ENCODE peak calls at places on chromosome 6, in four cellular contexts. G is stomach, Z is HCT116, F is lung. Q is an unnamed sample.

GRCh38 chr6:49453221-49453620 is 9.8 kb downstream of the MMUT start:
- DNase-seq in Z (no peak), G (no peak), F (no peak), Q (no peak)

GRCh38 chr6:2351807-2352431 is 106.5 kb upstream of the GMDS start:
- DNase-seq in Z (no peak), G (no peak), F (no peak), Q (no peak)

GRCh38 chr6:160238786-160239751 is 19.6 kb downstream of the SLC22A2 start:
- DNase-seq in F (no peak), G (no peak), Z (no peak), Q (no peak)

GRCh38 chr6:133748628-133749027 is 140.3 kb upstream of the TCF21 start:
- DNase-seq in Z (no peak), G (no peak), F (peak), Q (no peak)

GRCh38 chr6:110629153-110629552 is 152.7 kb upstream of the SLC22A16 start:
- DNase-seq in G (no peak), F (no peak), Z (no peak), Q (no peak)

GRCh38 chr6:33123732-33124524 is 48.1 kb downstream of the HLA-DPB1 start:
- DNase-seq in F (no peak), Z (peak), G (no peak), Q (no peak)

GRCh38 chr6:109491207-109491938 is 8.4 kb upstream of the ZBTB24 start:
- DNase-seq in Z (no peak), F (no peak), G (no peak), Q (no peak)

GRCh38 chr6:97292671-97293070 is 9.7 kb upstream of the MMS22L start:
- DNase-seq in Z (no peak), G (no peak), F (no peak), Q (no peak)

GRCh38 chr6:77063494-77063893 is 399.8 kb downstream of the HTR1B start:
- DNase-seq in G (no peak), F (no peak), Z (no peak), Q (no peak)

GRCh38 chr6:142195862-142196536 is 48.9 kb downstream of the VTA1 start:
- DNase-seq in Z (no peak), F (no peak), G (no peak), Q (no peak)

GRCh38 chr6:96877151-96877550 is 20.5 kb downstream of the NDUFAF4 start:
- DNase-seq in Z (no peak), G (no peak), F (no peak), Q (no peak)

GRCh38 chr6:52284131-52284459 is 447 bp downstream of the MCM3 start:
- DNase-seq in Z (no peak), G (no peak), F (peak), Q (peak)

GRCh38 chr6:160069050-160069454 is 52.6 kb upstream of the SLC22A1 start:
- DNase-seq in Z (no peak), G (no peak), F (no peak), Q (no peak)

GRCh38 chr6:134196568-134197301 is 121.2 kb downstream of the SGK1 start:
- DNase-seq in F (no peak), Z (no peak), G (no peak), Q (no peak)

GRCh38 chr6:112176175-112176574 is 78.2 kb downstream of the LAMA4 start:
- DNase-seq in G (no peak), F (no peak), Z (no peak), Q (no peak)

GRCh38 chr6:78867020-78867369 is 356 bp upstream of the IRAK1BP1 start:
- DNase-seq in G (no peak), Z (no peak), F (no peak), Q (no peak)

GRCh38 chr6:50706575-50706974 is 6.8 kb upstream of the TFAP2D start:
- DNase-seq in Z (no peak), F (no peak), G (no peak), Q (no peak)

GRCh38 chr6:70289299-70289698 is 13.6 kb downstream of the COL9A1 start:
- DNase-seq in F (no peak), Z (no peak), G (no peak), Q (no peak)

GRCh38 chr6:25630508-25631229 is 21.3 kb upstream of the SCGN start:
- DNase-seq in Z (no peak), F (no peak), G (no peak), Q (no peak)

GRCh38 chr6:57193177-57193576 is 21.1 kb downstream of the BAG2 start:
- DNase-seq in G (no peak), Z (no peak), F (no peak), Q (no peak)

GRCh38 chr6:27592481-27593199 is 119.7 kb upstream of the ZNF184 start:
- DNase-seq in G (no peak), Z (no peak), F (no peak), Q (no peak)

GRCh38 chr6:106442351-106442750 is 81.8 kb downstream of the CRYBG1 start:
- DNase-seq in Z (no peak), F (no peak), G (no peak), Q (no peak)

GRCh38 chr6:48883116-48883515 is 579.9 kb downstream of the MMUT start:
- DNase-seq in G (no peak), Z (no peak), F (no peak), Q (no peak)

GRCh38 chr6:169213814-169214520 is 39.7 kb downstream of the THBS2 start:
- DNase-seq in Z (no peak), F (peak), G (no peak), Q (peak)

GRCh38 chr6:25032964-25033363 is 97.2 kb upstream of the RIPOR2 start:
- DNase-seq in G (no peak), F (no peak), Z (no peak), Q (no peak)

GRCh38 chr6:130906736-130907381 is 79.7 kb downstream of the SMLR1 start:
- DNase-seq in F (no peak), Z (no peak), G (no peak), Q (no peak)

GRCh38 chr6:134405386-134406087 is 87.6 kb upstream of the SGK1 start:
- DNase-seq in F (no peak), G (no peak), Z (no peak), Q (no peak)

GRCh38 chr6:155224618-155225017 is 39.2 kb upstream of the CLDN20 start:
- DNase-seq in Z (no peak), G (no peak), F (no peak), Q (no peak)

GRCh38 chr6:52426667-52427066 is 6.5 kb downstream of the EFHC1 start:
- DNase-seq in Z (no peak), F (no peak), G (no peak), Q (no peak)

GRCh38 chr6:141445928-141446628 is 686.6 kb upstream of the GJE1 start:
- DNase-seq in G (no peak), F (no peak), Z (no peak), Q (no peak)

GRCh38 chr6:154572592-154572991 is 62.1 kb upstream of the CNKSR3 start:
- DNase-seq in Z (no peak), F (no peak), G (no peak), Q (no peak)

GRCh38 chr6:35611235-35611634 is 77.5 kb downstream of the FKBP5 start:
- DNase-seq in F (no peak), Z (no peak), G (no peak), Q (no peak)

GRCh38 chr6:92589970-92590369 is 829.4 kb downstream of the EPHA7 start:
- DNase-seq in G (no peak), Z (no peak), F (no peak), Q (no peak)

GRCh38 chr6:135144678-135145508 is 36.2 kb upstream of the MYB start:
- DNase-seq in G (no peak), Z (peak), F (no peak), Q (no peak)

GRCh38 chr6:101392561-101393230 is 812 bp upstream of the GRIK2 start:
- DNase-seq in G (no peak), F (no peak), Z (no peak), Q (no peak)

GRCh38 chr6:124294572-124294971 is 490.9 kb downstream of the NKAIN2 start:
- DNase-seq in F (no peak), G (no peak), Z (no peak), Q (no peak)

GRCh38 chr6:38345586-38345985 is 294.1 kb downstream of the BTBD9 start:
- DNase-seq in Z (no peak), G (no peak), F (no peak), Q (no peak)

GRCh38 chr6:90611543-90611864 is 24.6 kb upstream of the MAP3K7 start:
- DNase-seq in F (no peak), Z (no peak), G (no peak), Q (no peak)

GRCh38 chr6:90605749-90606344 is 19.0 kb upstream of the MAP3K7 start:
- DNase-seq in F (no peak), Z (no peak), G (no peak), Q (no peak)

GRCh38 chr6:90611996-90612690 is 25.3 kb upstream of the MAP3K7 start:
- DNase-seq in Z (no peak), G (no peak), F (no peak), Q (peak)

GRCh38 chr6:90610671-90611542 is 24.0 kb upstream of the MAP3K7 start:
- DNase-seq in Z (no peak), F (no peak), G (no peak), Q (peak)

DNA sequence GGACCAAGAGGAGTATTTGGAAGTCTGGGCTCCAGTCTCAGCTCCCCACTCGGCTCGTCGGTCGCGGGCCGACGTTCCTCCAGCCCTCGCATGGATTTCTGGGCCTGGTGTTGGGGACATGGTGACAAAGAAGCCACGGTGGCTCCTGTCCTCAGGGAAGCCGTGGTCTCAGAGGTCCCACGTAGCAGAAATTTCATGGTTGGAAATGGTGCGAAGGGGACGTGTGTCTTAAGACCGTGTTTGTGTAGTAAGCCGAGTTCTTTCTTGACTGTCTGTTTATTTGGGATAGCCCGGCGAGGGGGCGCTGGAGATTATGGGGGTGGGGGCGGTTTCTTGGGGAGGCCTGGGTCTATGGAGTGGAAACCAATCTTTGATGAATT is 23.4 kb upstream of the MAP3K7 start:
- DNase-seq in Z (no peak), G (no peak), F (no peak), Q (peak)
- H3K27ac ChIP-seq in Z (no peak), G (peak), F (no peak), Q (peak)

DNA sequence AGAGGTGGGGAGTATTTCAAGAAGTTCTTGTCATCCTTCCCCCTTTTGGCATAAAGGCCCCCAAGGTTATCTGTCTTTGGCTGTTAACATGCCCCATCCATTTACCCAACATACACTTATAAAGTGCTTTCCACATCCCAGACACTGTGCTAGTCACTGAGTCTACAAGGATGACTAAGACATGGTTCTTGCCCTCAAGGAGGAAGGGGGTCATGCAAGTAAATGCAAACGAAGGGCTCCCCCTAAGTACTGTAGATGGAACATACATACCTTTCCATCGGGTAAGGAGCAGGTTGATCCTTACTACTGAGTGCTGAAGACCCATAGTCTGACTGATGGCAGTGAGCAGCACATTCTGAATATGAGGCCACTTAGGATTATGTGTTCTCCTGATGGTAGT is 38.3 kb downstream of the HECA start:
- DNase-seq in G (no peak), Z (no peak), F (no peak), Q (no peak)
- H3K27ac ChIP-seq in G (no peak), Z (no peak), F (no peak), Q (no peak)

DNA sequence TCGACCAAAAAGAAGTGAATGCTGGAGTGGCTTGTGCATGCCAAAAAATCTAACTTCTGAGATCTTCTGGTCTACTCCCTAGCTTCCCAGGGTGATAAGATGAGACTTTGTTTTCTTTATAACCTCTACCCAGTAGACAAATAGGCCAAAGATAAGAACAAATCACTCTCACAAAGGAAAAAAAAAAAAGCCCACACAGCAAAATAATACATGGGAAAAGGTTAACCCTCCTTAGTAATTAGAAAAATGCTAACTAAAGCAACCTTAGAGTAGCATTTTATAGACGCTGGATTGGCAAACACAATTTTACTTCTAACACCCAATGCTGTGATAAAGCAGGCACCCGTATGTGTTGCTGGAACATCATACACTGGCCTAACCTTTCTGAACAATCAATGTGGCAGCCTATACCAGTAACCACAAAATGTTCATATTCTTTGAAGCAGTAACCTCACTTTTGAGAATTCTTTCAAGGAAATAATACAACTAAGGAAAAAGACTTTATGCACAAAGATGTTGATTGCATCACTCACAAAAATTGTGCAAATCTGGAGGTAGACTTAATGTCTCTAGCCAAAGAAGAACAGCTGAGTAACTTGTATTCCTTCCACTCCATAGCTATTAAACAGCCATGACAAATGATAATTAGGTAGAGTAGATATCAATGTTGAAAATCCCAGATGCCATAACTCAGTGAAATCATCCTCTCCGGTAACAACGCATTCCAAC is 116.3 kb upstream of the QKI start:
- DNase-seq in F (no peak), Z (no peak), G (no peak), Q (no peak)
- H3K27ac ChIP-seq in F (no peak), Z (no peak), G (no peak), Q (no peak)

DNA sequence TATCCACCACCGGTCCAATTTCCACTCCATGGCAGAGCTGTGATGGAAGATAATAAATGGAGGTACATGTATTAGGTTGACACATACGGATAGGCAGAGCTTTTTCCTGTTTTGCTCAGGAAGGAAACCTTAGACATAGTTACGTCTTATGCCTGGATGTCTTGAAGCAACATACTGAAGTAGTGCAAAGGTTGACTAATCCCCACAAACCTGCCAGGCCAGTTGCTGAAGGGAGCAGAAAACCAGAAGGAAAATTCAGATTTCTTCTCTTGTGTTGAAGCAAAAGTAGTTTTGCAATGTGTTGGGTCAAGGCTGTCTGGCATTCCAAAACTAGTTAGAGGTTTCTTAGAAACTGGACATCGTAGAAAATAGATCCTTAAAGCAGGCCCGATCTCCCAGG is 68.7 kb downstream of the PHACTR1 start:
- DNase-seq in G (no peak), F (no peak), Z (no peak), Q (no peak)
- H3K27ac ChIP-seq in G (no peak), F (no peak), Z (no peak), Q (no peak)

DNA sequence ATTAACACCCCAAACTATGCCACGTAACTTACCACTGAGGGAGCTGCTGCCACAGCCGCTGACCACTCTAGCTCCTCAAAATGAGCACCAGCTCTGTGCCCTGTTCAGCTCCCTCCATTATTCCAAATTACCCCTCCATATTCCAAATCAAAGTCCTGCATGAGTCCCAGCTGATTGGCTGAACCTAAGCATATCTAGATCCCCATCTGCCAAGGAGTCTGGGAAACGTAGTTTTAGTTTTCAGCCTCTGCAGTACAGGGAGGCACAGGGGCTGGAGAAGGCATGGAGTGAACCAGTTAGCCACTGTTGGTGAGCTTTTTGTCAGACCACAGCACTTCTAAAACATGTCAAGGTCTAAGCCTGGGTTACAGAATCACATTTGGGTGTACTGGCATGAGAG is 15.9 kb downstream of the UNC5CL start:
- DNase-seq in G (no peak), F (no peak), Z (no peak), Q (no peak)
- H3K27ac ChIP-seq in G (no peak), F (no peak), Z (no peak), Q (no peak)

DNA sequence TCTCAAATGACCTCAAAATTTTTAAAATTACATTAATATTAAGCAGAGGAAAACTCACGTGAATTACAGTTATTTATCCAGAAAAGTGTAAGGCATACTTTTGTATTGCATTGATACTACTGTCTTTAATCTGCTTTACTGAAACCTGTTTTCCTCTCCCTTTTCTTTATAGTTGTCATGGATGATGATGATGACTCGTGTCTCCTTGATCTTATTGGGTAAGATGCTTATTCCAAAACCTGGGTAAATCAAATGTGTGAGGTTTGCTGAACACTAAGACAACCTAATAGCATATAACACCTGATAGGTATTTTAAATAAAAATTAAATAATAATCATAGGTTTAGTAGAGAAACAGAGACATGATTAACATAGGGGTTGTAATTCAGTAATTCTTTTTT is 40.0 kb downstream of the BICRAL start:
- DNase-seq in G (no peak), F (no peak), Z (no peak), Q (no peak)
- H3K27ac ChIP-seq in G (peak), F (no peak), Z (no peak), Q (peak)

DNA sequence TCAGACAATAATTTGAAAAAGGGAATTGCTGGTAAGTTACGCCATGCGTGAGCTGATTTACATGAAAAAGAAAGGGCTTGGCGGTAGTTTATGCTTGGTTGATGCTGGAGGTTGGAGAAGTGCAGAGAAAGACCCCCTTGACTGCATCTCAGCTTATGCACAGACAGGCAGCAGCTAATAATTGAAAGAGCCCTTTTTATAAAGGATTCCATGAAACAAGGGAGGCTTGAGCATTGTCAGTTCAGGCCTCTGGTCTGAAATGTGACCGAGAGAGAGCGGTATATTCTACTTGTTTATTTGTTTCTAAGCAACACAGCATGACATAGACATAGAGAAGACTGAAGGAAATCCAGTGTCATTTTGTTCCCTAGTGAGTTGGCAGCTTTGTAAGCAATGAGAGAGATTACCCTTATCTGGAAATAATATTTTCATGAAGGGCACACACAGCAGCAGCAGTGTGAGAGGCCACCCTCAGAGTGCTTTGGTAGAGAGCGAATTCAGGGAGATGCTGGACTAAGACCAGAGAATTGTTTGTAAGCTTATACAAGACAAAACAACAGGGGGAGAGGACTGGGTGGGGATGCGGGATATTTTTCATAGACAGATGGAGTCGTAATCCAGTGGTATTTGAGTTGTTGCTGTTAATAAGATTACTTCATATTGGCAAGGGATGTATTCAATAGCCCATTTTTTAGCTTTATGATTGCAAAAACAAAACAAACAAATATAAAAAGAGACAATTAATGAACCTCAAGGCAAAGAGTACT is 34.6 kb upstream of the LAMA2 start:
- DNase-seq in F (no peak), G (no peak), Z (no peak), Q (no peak)
- H3K27ac ChIP-seq in F (no peak), G (no peak), Z (no peak), Q (no peak)

DNA sequence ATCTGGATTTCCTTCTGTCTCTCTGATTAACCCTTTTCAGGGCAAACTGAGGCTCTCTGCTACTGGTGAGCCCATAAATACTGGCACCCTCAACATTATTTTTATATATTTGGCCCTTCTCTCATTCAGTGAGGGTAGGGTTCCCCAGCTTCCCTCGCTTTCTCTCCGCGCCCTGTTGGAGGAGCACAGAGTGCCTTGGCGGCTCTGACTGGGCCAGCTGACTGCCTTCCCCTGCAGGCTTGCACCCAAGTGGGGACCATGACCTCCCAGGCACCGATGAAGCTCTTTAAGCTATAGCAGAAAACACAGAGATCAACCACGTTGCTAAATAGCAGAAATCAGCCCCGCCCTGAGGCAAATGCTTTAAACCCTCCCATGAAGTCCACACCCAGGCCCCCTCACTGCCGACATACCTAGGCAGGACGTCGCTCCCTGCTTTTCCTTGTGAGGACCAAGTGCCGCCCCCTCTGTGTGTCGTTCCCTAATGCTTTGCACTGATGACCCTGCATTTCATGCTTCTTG is 105.0 kb downstream of the HUS1B start:
- DNase-seq in Z (no peak), F (no peak), G (no peak), Q (no peak)
- H3K27ac ChIP-seq in Z (no peak), F (no peak), G (no peak), Q (no peak)